ENCODE peak calls at places on chromosomes 12 and 14, in seven cellular contexts. Q is IMR-90, A is H9, I is mesendoderm, S is neuronal stem cell, T is mesenchymal stem cell, R is H1. U is an unnamed sample.

GRCh38 chr12:89135976-89136634 is 216.2 kb downstream of the DUSP6 start:
- DNase-seq in Q (peak), I (no peak), R (no peak), A (no peak), S (no peak), T (no peak), U (no peak)

GRCh38 chr12:12736759-12737676 is 19.9 kb downstream of the CDKN1B start:
- DNase-seq in A (no peak), Q (peak), T (peak), S (no peak), R (no peak), I (peak), U (peak)

GRCh38 chr12:88309546-88309945 is 167.4 kb downstream of the TMTC3 start:
- DNase-seq in S (no peak), A (no peak), T (peak), Q (peak), I (no peak), R (no peak), U (no peak)

GRCh38 chr12:95646781-95647184 is 95.5 kb upstream of the USP44 start:
- DNase-seq in Q (peak), R (no peak), S (no peak), I (peak), A (no peak), T (no peak), U (peak)

GRCh38 chr12:89245090-89245489 is 107.2 kb downstream of the DUSP6 start:
- DNase-seq in A (no peak), S (no peak), I (peak), Q (peak), T (peak), R (no peak), U (peak)

GRCh38 chr12:20403230-20403629 is 34.9 kb downstream of the PDE3A start:
- DNase-seq in I (no peak), S (no peak), T (no peak), A (no peak), Q (no peak), R (no peak), U (no peak)

GRCh38 chr12:70849265-70849960 is 71.1 kb downstream of the PTPRR start:
- DNase-seq in A (no peak), T (peak), S (no peak), I (peak), Q (peak), R (no peak), U (peak)

GRCh38 chr12:76549131-76549530 is 10.4 kb downstream of the OSBPL8 start:
- DNase-seq in T (no peak), R (no peak), A (no peak), S (no peak), Q (peak), I (no peak), U (no peak)

GRCh38 chr14:51484491-51484890 is 167.2 kb upstream of the FRMD6 start:
- DNase-seq in S (no peak), A (no peak), I (no peak), R (no peak), Q (no peak), T (no peak), U (no peak)

GRCh38 chr14:76261371-76261811 is 109.7 kb downstream of the GPATCH2L start:
- DNase-seq in A (no peak), Q (peak), S (no peak), I (peak), T (no peak), R (no peak), U (no peak)

GRCh38 chr12:9634177-9634803 is 26.6 kb upstream of the KLRB1 start:
- DNase-seq in T (peak), S (peak), Q (peak), R (no peak), I (peak), A (no peak), U (peak)

GRCh38 chr12:65944637-65945036 is 120.4 kb downstream of the HMGA2 start:
- DNase-seq in S (no peak), R (no peak), I (peak), Q (no peak), A (no peak), T (no peak), U (peak)

GRCh38 chr12:93569656-93570551 is 2.6 kb upstream of the SOCS2 start:
- DNase-seq in A (peak), I (peak), S (peak), R (no peak), T (peak), Q (peak), U (peak)

GRCh38 chr12:65306603-65307501 is 28.4 kb downstream of the MSRB3 start:
- DNase-seq in T (peak), Q (peak), R (no peak), S (no peak), I (peak), A (peak), U (peak)

GRCh38 chr14:94888108-94888507 is 118.2 kb upstream of the GSC start:
- DNase-seq in Q (no peak), R (no peak), I (no peak), S (no peak), T (no peak), A (no peak), U (no peak)

GRCh38 chr14:94620597-94620996 is 8.4 kb downstream of the SERPINA3 start:
- DNase-seq in T (no peak), Q (no peak), S (no peak), I (no peak), R (no peak), A (no peak), U (no peak)

GRCh38 chr12:114976959-114977358 is 293.0 kb upstream of the TBX3 start:
- DNase-seq in I (no peak), T (peak), A (no peak), Q (peak), R (no peak), S (no peak), U (peak)

GRCh38 chr14:55122441-55122986 is 6.5 kb upstream of the LGALS3 start:
- DNase-seq in Q (peak), I (no peak), T (no peak), A (no peak), R (no peak), S (no peak), U (peak)

GRCh38 chr12:7122876-7123769 is 5.6 kb downstream of the RBP5 start:
- DNase-seq in S (no peak), Q (no peak), R (no peak), A (no peak), T (no peak), I (peak), U (no peak)

DNA sequence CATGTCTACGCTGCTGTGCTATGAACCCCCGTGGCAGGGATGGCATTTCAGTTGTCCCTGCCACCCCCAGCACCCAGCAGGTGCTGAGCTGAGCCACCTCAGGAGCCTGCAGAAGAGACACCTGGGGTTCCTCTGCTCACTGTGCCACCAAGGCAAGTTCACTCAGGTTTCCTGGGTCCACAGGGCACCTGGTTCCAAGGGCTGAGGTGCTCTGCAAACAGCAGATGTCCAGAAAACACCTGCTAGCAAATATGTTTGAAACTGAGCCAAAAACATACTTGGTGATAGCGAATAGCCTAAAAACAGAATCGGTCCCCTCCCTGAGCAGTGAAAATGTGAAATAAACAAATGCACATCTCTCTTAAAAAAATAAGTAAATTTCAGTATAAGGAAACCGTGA is 35.6 kb upstream of the GPR68 start:
- DNase-seq in A (no peak), I (no peak), Q (no peak), R (no peak), S (no peak), T (no peak), U (no peak)
- H2AK5ac ChIP-seq in A (no peak), I (no peak), Q (no peak), R (no peak), S (no peak), T (no peak), U (no peak)

DNA sequence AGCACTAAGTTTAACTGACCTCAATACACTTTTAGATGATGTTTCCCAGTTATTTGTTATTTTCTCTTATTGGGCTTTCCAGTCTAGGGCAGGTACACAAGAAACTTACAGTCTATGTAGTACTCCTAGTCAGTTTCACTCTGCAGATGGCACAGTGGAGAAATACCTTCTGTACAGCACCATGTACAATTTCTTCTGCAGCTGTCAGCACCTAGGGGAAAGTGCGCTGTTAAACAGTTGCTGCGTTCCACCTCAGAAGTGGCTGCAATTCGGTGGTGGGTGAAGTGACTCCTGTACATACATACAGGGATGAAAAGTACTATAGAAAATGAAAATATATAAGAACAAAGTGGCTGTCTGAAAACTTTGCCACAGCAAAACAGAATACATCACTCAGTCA is 48.3 kb downstream of the NOVA1 start:
- DNase-seq in Q (no peak), S (no peak), T (no peak), I (no peak), R (no peak), A (no peak), U (no peak)
- H2BK120ac ChIP-seq in Q (no peak), S (no peak), T (no peak), I (no peak), R (no peak), A (no peak), U (no peak)

GRCh38 chr12:102971227-102971626 is 13.8 kb downstream of the ASCL1 start:
- DNase-seq in I (no peak), Q (no peak), A (no peak), S (no peak), T (no peak), R (no peak), U (peak)

GRCh38 chr12:102980350-102980749 is 22.9 kb downstream of the ASCL1 start:
- DNase-seq in T (no peak), A (no peak), S (no peak), I (no peak), R (no peak), Q (no peak), U (no peak)

GRCh38 chr12:102978316-102978715 is 20.8 kb downstream of the ASCL1 start:
- DNase-seq in S (no peak), I (no peak), A (no peak), T (no peak), Q (no peak), R (no peak), U (peak)

GRCh38 chr12:102973583-102973982 is 16.1 kb downstream of the ASCL1 start:
- DNase-seq in Q (no peak), R (no peak), I (no peak), S (no peak), T (no peak), A (no peak), U (no peak)

GRCh38 chr12:102976609-102977280 is 19.3 kb downstream of the ASCL1 start:
- DNase-seq in A (no peak), Q (no peak), R (no peak), S (no peak), T (no peak), I (no peak), U (no peak)
- H2AK5ac ChIP-seq in A (no peak), Q (no peak), R (no peak), S (no peak), T (no peak), I (no peak), U (no peak)

DNA sequence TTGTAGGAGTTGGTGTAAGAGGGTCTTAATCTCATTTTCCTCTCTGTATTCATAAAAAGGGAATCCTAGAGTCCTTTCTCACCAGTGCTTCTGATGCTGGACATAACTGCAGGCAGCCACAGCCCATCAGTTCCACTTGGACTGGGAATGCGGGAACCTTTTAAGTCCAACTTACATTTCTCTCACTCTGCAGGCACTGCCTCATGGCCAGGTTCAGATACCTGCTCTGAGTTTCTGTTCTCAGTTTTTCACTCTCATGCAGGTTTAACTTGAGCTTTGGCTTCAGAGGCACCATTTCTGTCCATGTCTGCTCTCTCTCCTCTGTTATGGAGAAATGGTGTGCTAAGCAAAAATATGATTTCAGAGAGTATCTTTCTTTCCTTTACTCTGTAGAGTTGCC is 4.2 kb downstream of the ACVR1B start:
- DNase-seq in I (no peak), T (no peak), Q (no peak), S (no peak), R (no peak), A (peak), U (no peak)
- H2BK120ac ChIP-seq in I (no peak), T (no peak), Q (no peak), S (no peak), R (no peak), A (no peak), U (no peak)

DNA sequence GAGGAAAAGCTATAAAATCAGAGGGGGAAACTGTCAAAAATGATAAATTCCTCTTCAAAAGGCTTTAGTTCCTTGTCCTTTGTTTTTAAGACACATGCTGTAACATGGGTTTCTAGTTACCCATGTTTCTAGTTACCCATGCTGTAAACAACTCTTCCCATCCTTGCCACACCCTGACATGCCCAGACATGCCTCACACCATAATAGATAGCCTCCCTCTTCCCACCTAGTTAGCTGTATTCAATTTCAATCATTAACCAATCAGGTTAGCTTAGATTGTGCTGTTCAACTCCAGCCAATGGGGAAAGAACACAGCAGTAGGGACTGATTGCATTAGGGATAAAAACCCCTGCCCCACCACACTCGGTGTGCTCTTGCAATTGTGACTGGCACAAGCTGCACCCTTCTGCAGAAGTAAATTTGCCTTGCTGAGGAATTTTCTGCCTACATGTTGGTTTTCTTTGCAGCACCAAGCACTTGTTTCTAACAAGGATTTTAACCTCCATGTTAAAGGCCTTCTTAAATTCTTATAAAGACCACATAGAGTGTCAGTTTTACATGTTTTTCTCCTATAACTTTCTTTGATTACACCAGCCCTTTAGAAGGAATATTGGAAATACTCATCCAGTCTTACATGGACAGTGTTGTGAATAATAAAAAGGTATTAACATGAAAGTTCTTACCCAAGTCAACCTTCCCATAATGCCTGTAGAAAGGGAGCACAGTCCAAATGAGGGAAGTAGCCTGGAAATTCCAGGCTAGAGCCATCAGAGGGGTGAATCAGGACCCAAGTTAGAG is 32.5 kb upstream of the LALBA start:
- DNase-seq in S (no peak), T (no peak), I (no peak), Q (no peak), R (no peak), A (peak), U (no peak)
- H2AK5ac ChIP-seq in S (no peak), T (no peak), I (no peak), Q (no peak), R (peak), A (no peak), U (no peak)

GRCh38 chr14:38528582-38528981 is 272.7 kb upstream of the CLEC14A start:
- DNase-seq in S (no peak), I (no peak), A (no peak), T (no peak), Q (no peak), R (no peak), U (no peak)

GRCh38 chr14:38524636-38525403 is 268.9 kb upstream of the CLEC14A start:
- DNase-seq in T (no peak), Q (no peak), A (no peak), S (no peak), I (no peak), R (no peak), U (no peak)

GRCh38 chr14:38522724-38523123 is 266.8 kb upstream of the CLEC14A start:
- DNase-seq in T (peak), Q (peak), I (no peak), A (no peak), R (no peak), S (no peak), U (no peak)

GRCh38 chr14:38527502-38527878 is 271.6 kb upstream of the CLEC14A start:
- DNase-seq in Q (no peak), S (no peak), R (no peak), A (no peak), T (no peak), I (no peak), U (no peak)

GRCh38 chr14:38526841-38527501 is 271.1 kb upstream of the CLEC14A start:
- DNase-seq in A (no peak), S (no peak), R (no peak), T (no peak), I (no peak), Q (no peak), U (no peak)
- H2BK120ac ChIP-seq in A (no peak), S (no peak), R (no peak), T (no peak), I (no peak), Q (no peak), U (no peak)

U was measured in trophoblast cell.